ENCODE peak calls at places on chromosomes 1 and 21, in four cellular contexts. F is omental fat pad, M is GM10248, C is tibial artery. L is an unnamed sample.

GRCh38 chr1:212667223-212668139 is 32.2 kb downstream of the BATF3 start:
- DNase-seq in F (no peak), M (peak), C (no peak), L (peak)

GRCh38 chr1:46528297-46528955 is 23.0 kb downstream of the KNCN start:
- DNase-seq in F (no peak), M (no peak), C (no peak), L (no peak)

GRCh38 chr1:3543076-3544049 is 67.9 kb downstream of the MEGF6 start:
- DNase-seq in F (no peak), M (no peak), C (peak), L (no peak)

GRCh38 chr1:105017587-105017986 is 1267.9 kb downstream of the AMY1C start:
- DNase-seq in F (no peak), M (no peak), C (no peak), L (no peak)

GRCh38 chr1:57489342-57490036 is 65.6 kb upstream of the DAB1 start:
- DNase-seq in F (no peak), M (no peak), C (no peak), L (no peak)

GRCh38 chr21:46550511-46550941 is 54.4 kb downstream of the S100B start:
- DNase-seq in F (no peak), M (no peak), C (no peak), L (no peak)

GRCh38 chr1:27503961-27504587 is 14.1 kb upstream of the WASF2 start:
- DNase-seq in F (no peak), M (no peak), C (no peak), L (no peak)

GRCh38 chr1:189637041-189637440 is 840.6 kb downstream of the BRINP3 start:
- DNase-seq in F (no peak), M (no peak), C (no peak), L (no peak)

GRCh38 chr1:29711582-29712274 is 475.4 kb downstream of the PTPRU start:
- DNase-seq in F (no peak), M (no peak), C (no peak), L (no peak)

GRCh38 chr1:84386716-84387479 is 11.4 kb upstream of the DNASE2B start:
- DNase-seq in F (no peak), M (no peak), C (no peak), L (no peak)

GRCh38 chr1:4650486-4650885 is 3.9 kb upstream of the AJAP1 start:
- DNase-seq in F (no peak), M (no peak), C (no peak), L (no peak)

GRCh38 chr1:59730759-59731478 is 83.8 kb upstream of the HOOK1 start:
- DNase-seq in F (peak), M (no peak), C (peak), L (peak)

GRCh38 chr1:111944121-111944785 is 45.2 kb downstream of the KCND3 start:
- DNase-seq in F (no peak), M (no peak), C (no peak), L (no peak)

GRCh38 chr21:36854391-36854790 is 112.1 kb downstream of the HLCS start:
- DNase-seq in F (no peak), M (peak), C (no peak), L (no peak)

GRCh38 chr1:98386675-98387440 is 274.7 kb upstream of the SNX7 start:
- DNase-seq in F (no peak), M (no peak), C (no peak), L (no peak)

GRCh38 chr1:211632808-211633522 is 42.5 kb downstream of the NEK2 start:
- DNase-seq in F (no peak), M (no peak), C (peak), L (no peak)

GRCh38 chr1:226632169-226632884 is 83.8 kb downstream of the STUM start:
- DNase-seq in F (no peak), M (no peak), C (peak), L (no peak)

GRCh38 chr1:5465281-5465680 is 526.9 kb downstream of the NPHP4 start:
- DNase-seq in F (no peak), M (no peak), C (no peak), L (no peak)

GRCh38 chr1:13663969-13664368 is 36.0 kb upstream of the PRDM2 start:
- DNase-seq in F (no peak), M (no peak), C (no peak), L (no peak)

GRCh38 chr1:167068761-167069160 is 21.4 kb downstream of the GPA33 start:
- DNase-seq in F (no peak), M (no peak), C (no peak), L (no peak)

GRCh38 chr1:23551849-23552248 is 7.5 kb downstream of the ID3 start:
- DNase-seq in F (no peak), M (no peak), C (no peak), L (no peak)

GRCh38 chr1:231091853-231092301 is 51.8 kb upstream of the FAM89A start:
- DNase-seq in F (no peak), M (peak), C (no peak), L (no peak)

GRCh38 chr1:45221716-45222115 is 15.3 kb upstream of the ZSWIM5 start:
- DNase-seq in F (no peak), M (no peak), C (no peak), L (no peak)

GRCh38 chr21:37619464-37619974 is 252.9 kb downstream of the DYRK1A start:
- DNase-seq in F (no peak), M (no peak), C (no peak), L (no peak)

GRCh38 chr1:48876221-48876785 is 99.6 kb upstream of the BEND5 start:
- DNase-seq in F (no peak), M (no peak), C (no peak), L (no peak)

GRCh38 chr1:226603030-226603960 is 54.7 kb downstream of the STUM start:
- DNase-seq in F (no peak), M (no peak), C (peak), L (no peak)

GRCh38 chr1:236913371-236914037 is 90.7 kb downstream of the MT1HL1 start:
- DNase-seq in F (no peak), M (no peak), C (no peak), L (no peak)

GRCh38 chr21:42316891-42317290 is 1.7 kb upstream of the TFF3 start:
- DNase-seq in F (no peak), M (no peak), C (no peak), L (no peak)

GRCh38 chr1:182301467-182302198 is 90.0 kb downstream of the GLUL start:
- DNase-seq in F (no peak), M (no peak), C (no peak), L (no peak)

GRCh38 chr1:52404975-52405338 is 555 bp downstream of the PRPF38A start:
- DNase-seq in F (no peak), M (no peak), C (no peak), L (no peak)

GRCh38 chr1:201880928-201881571 is 7.6 kb upstream of the SHISA4 start:
- DNase-seq in F (no peak), M (no peak), C (no peak), L (no peak)

GRCh38 chr1:201881617-201882016 is 7.1 kb upstream of the SHISA4 start:
- DNase-seq in F (no peak), M (no peak), C (no peak), L (no peak)

GRCh38 chr1:201877877-201878339 is 10.8 kb upstream of the SHISA4 start:
- DNase-seq in F (no peak), M (peak), C (peak), L (no peak)

GRCh38 chr1:201874672-201875071 is 14.0 kb upstream of the SHISA4 start:
- DNase-seq in F (no peak), M (no peak), C (no peak), L (no peak)

DNA sequence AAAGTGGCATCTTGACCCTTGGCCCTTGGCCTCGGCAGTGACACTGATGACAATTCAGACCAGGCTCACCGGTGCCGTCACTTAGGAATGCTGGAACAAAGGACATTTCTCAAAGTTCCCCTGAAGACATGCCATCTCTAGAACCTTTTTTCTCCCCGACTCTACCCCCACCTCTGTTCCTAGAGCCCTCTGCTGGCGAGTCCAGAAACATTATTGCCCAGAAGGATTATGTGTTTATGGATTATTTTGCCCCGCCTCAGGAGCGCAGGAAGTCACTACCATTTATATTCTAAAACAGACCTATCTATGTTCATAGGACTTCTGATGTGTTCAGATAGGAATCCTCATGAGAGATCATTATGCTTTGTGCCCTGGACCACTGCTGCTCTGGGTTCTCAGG is 12.6 kb upstream of the SHISA4 start:
- DNase-seq in F (no peak), M (no peak), C (no peak), L (no peak)
- TF ChIP-seq CTCF in F (no peak), M (no peak), C (peak), L (no peak)

GRCh38 chr1:206914138-206914537 is 7.6 kb downstream of the FCMR start:
- DNase-seq in F (no peak), M (no peak), C (no peak), L (no peak)

GRCh38 chr1:206909883-206910318 is 11.8 kb downstream of the FCMR start:
- DNase-seq in F (no peak), M (no peak), C (peak), L (no peak)

GRCh38 chr1:206915085-206915735 is 6.5 kb downstream of the FCMR start:
- DNase-seq in F (no peak), M (no peak), C (no peak), L (no peak)

GRCh38 chr1:206911064-206911663 is 10.6 kb downstream of the FCMR start:
- DNase-seq in F (no peak), M (peak), C (peak), L (no peak)

GRCh38 chr1:206912445-206913095 is 9.2 kb downstream of the FCMR start:
- DNase-seq in F (no peak), M (peak), C (peak), L (peak)
- TF ChIP-seq CTCF in F (peak), M (peak), C (peak), L (peak)

GRCh38 chr1:116323419-116323987 is 49.5 kb upstream of the ATP1A1 start:
- DNase-seq in F (no peak), M (no peak), C (no peak), L (no peak)

GRCh38 chr1:116326486-116326885 is 46.6 kb upstream of the ATP1A1 start:
- DNase-seq in F (no peak), M (no peak), C (no peak), L (no peak)

GRCh38 chr1:116324411-116324810 is 48.6 kb upstream of the ATP1A1 start:
- DNase-seq in F (no peak), M (no peak), C (no peak), L (no peak)

GRCh38 chr1:116325104-116325503 is 47.9 kb upstream of the ATP1A1 start:
- DNase-seq in F (no peak), M (no peak), C (no peak), L (no peak)

DNA sequence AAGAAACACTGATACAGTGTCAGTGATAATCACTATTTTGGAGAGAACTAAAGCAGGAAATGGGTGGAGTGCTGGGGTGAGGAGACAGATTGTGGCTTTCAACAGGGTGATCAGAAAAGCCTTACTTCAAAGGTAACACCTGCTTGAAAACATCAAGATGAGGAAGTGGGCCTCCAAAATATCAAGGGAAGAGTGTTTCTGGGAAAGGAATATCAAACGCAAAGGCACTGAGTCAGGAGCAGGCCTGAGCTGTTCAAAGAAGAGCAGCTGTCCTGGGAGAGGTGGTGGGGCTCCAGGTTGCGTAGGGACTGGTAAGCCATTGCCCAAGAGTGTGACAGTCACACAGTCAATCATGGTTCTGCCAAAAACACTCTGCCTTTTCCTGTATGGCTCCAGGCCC is 47.1 kb upstream of the ATP1A1 start:
- DNase-seq in F (no peak), M (no peak), C (no peak), L (no peak)
- TF ChIP-seq CTCF in F (no peak), M (no peak), C (no peak), L (no peak)

GRCh38 chr1:109634771-109635750 is 15.4 kb downstream of the AMPD2 start:
- DNase-seq in F (no peak), M (peak), C (peak), L (no peak)

GRCh38 chr1:109637446-109637845 is 17.8 kb downstream of the AMPD2 start:
- DNase-seq in F (no peak), M (no peak), C (peak), L (no peak)

GRCh38 chr1:109634292-109634691 is 14.7 kb downstream of the AMPD2 start:
- DNase-seq in F (no peak), M (peak), C (peak), L (no peak)

GRCh38 chr1:109635862-109636200 is 16.2 kb downstream of the AMPD2 start:
- DNase-seq in F (no peak), M (no peak), C (no peak), L (no peak)

GRCh38 chr1:109636201-109636952 is 16.7 kb downstream of the AMPD2 start:
- DNase-seq in F (no peak), M (no peak), C (peak), L (no peak)
- TF ChIP-seq CTCF in F (no peak), M (no peak), C (no peak), L (no peak)

GRCh38 chr21:34509151-34509550 is 2.9 kb downstream of the KCNE1 start:
- DNase-seq in F (no peak), M (peak), C (no peak), L (no peak)
- TF ChIP-seq CTCF in F (no peak), M (peak), C (peak), L (peak)

GRCh38 chr1:75719810-75720209 is 4.7 kb upstream of the ACADM start:
- DNase-seq in F (no peak), M (no peak), C (no peak), L (no peak)
- TF ChIP-seq CTCF in F (no peak), M (no peak), C (no peak), L (no peak)

GRCh38 chr1:183954496-183954895 is 83.0 kb downstream of the COLGALT2 start:
- DNase-seq in F (no peak), M (no peak), C (no peak), L (no peak)

GRCh38 chr1:183953031-183953430 is 84.5 kb downstream of the COLGALT2 start:
- DNase-seq in F (no peak), M (no peak), C (no peak), L (no peak)

GRCh38 chr1:183957216-183957830 is 80.2 kb downstream of the COLGALT2 start:
- DNase-seq in F (no peak), M (no peak), C (no peak), L (no peak)

GRCh38 chr1:183958958-183959357 is 78.6 kb downstream of the COLGALT2 start:
- DNase-seq in F (no peak), M (no peak), C (no peak), L (no peak)

DNA sequence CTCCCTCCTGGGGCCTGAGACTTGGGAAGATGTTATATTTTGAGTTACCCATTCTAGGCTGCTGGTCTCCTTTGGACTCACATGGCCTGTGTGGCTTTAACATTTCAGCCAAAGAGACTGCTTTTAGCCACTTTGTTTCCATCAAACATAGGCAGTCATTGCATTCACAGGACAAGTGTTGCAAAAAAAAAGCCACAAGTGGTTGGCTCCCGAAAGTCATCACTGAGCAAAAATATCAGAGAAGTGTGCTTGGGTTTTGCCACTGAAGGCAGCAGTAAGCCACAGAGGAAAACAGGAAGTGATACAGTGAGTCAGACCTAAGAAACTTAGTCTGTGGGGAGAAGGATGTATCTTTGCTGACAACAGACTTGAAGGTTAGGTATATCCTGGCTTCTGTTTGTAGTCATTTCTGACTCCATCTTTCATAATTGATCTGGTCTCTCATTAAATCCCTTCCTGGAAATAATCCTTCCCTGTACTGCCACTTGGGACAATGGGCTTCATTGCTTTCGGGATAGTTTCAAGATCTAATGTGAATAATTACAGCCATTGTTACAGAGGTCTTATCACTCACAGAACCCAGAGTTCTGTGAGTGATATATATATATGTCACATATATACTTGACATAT is 80.9 kb downstream of the COLGALT2 start:
- DNase-seq in F (no peak), M (peak), C (no peak), L (peak)
- TF ChIP-seq CTCF in F (no peak), M (peak), C (no peak), L (no peak)

DNA sequence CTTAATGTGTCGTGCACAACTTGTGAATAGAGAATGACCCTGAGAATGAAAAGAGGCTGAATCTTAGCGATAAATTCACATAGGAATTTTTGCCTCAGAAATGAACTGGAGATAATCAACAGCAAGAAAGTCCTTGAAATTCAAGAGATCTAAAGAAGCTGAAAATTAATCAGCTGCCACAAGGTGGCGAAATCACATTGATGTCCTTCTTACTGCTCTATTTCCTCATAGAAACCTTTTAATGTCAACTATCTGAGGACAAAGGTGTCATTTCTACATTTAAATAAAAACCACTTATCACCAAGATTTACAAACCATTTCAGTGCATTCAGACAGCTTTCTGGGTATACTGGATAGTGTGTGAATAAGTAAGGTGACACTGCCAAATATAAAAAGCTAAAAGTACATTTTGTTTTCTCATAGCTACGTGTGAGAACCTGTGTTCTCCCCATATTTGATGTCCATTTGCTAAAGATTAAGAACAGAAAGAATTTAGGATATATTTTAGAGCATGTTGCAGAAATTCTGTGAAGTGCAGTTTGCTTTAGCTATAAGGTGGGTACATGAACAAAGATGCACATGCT is 485.3 kb upstream of the PTBP2 start:
- DNase-seq in F (no peak), M (peak), C (no peak), L (no peak)
- TF ChIP-seq CTCF in F (no peak), M (peak), C (peak), L (peak)